ENCODE peak calls at places on chromosomes 3 and 15, in four cellular contexts. V is fibroblast of lung, F is AG04450, D is psoas muscle. U is an unnamed sample.
A peak's percentile ranks its signal among the peaks of the same experiment; 100 is the strongest.

GRCh38 chr3:106333911-106334618 is 465.3 kb upstream of the CBLB start:
- DNase-seq in V (peak; percentile 93), F (peak; percentile 26), D (no peak), U (peak; percentile 93)

GRCh38 chr3:123386477-123387040 is 62.3 kb downstream of the ADCY5 start:
- DNase-seq in V (no peak), F (no peak), D (no peak), U (no peak)

GRCh38 chr3:152076148-152076547 is 192.6 kb upstream of the MBNL1 start:
- DNase-seq in V (peak; percentile 18), F (no peak), D (no peak), U (no peak)

GRCh38 chr3:186465508-186465907 is 78.7 kb downstream of the CRYGS start:
- DNase-seq in V (no peak), F (no peak), D (no peak), U (no peak)

GRCh38 chr3:129690406-129690805 is 83.9 kb upstream of the PLXND1 start:
- DNase-seq in V (peak; percentile 60), F (peak; percentile 11), D (no peak), U (peak; percentile 51)

GRCh38 chr15:53978248-53978906 is at the start of gene UNC13C:
- DNase-seq in V (no peak), F (no peak), D (peak; percentile 75), U (no peak)

GRCh38 chr15:37907136-37907535 is 27.3 kb upstream of the TMCO5A start:
- DNase-seq in V (peak; percentile 21), F (no peak), D (no peak), U (peak; percentile 16)

GRCh38 chr3:5012398-5012797 is 33.2 kb downstream of the BHLHE40 start:
- DNase-seq in V (no peak), F (no peak), D (no peak), U (no peak)

GRCh38 chr3:61948699-61949305 is 387.4 kb downstream of the PTPRG start:
- DNase-seq in V (no peak), F (no peak), D (no peak), U (no peak)

GRCh38 chr3:31645233-31645632 is 112.5 kb downstream of the STT3B start:
- DNase-seq in V (no peak), F (no peak), D (peak; percentile 61), U (no peak)
- H3K9me3 ChIP-seq in V (no peaks in the 10 kb centered on the region), F (peaks cover 14% of the 10 kb centered on the region), D (peaks cover 21% of the 10 kb centered on the region), U (peaks cover 11% of the 10 kb centered on the region)

GRCh38 chr15:94040523-94041248 is 190.7 kb upstream of the MCTP2 start:
- DNase-seq in V (peak; percentile 67), F (no peak), D (no peak), U (peak; percentile 64)
- TF ChIP-seq CTCF in V (no peak), F (no peak), D (no peak), U (no peak)

GRCh38 chr3:147422934-147423599 is 13.9 kb downstream of the ZIC1 start:
- DNase-seq in V (no peak), F (no peak), D (no peak), U (no peak)
- H3K9me3 ChIP-seq in V (no peaks in the 10 kb centered on the region), F (peaks cover 35% of the 10 kb centered on the region), D (no peaks in the 10 kb centered on the region), U (no peaks in the 10 kb centered on the region)

GRCh38 chr15:28918141-28918983 is 32.6 kb downstream of the APBA2 start:
- DNase-seq in V (no peak), F (no peak), D (no peak), U (no peak)
- TF ChIP-seq CTCF in V (no peak), F (no peak), D (no peak), U (no peak)

GRCh38 chr15:58697220-58697619 is 52.3 kb downstream of the ADAM10 start:
- DNase-seq in V (no peak), F (no peak), D (no peak), U (no peak)

GRCh38 chr15:58701376-58701775 is 48.1 kb downstream of the ADAM10 start:
- DNase-seq in V (no peak), F (no peak), D (no peak), U (no peak)

GRCh38 chr15:58696740-58697139 is 52.8 kb downstream of the ADAM10 start:
- DNase-seq in V (no peak), F (no peak), D (no peak), U (no peak)

GRCh38 chr15:58699769-58700168 is 49.7 kb downstream of the ADAM10 start:
- DNase-seq in V (no peak), F (no peak), D (no peak), U (no peak)

GRCh38 chr15:58698887-58699641 is 50.4 kb downstream of the ADAM10 start:
- DNase-seq in V (peak; percentile 27), F (no peak), D (no peak), U (peak; percentile 22)
- H3K9me3 ChIP-seq in V (no peaks in the 10 kb centered on the region), F (peaks cover 17% of the 10 kb centered on the region), D (peaks cover 11% of the 10 kb centered on the region), U (no peaks in the 10 kb centered on the region)

GRCh38 chr15:74414081-74414580 is 19.6 kb downstream of the SEMA7A start:
- DNase-seq in V (no peak), F (no peak), D (no peak), U (no peak)

GRCh38 chr15:74410502-74410901 is 23.3 kb downstream of the SEMA7A start:
- DNase-seq in V (no peak), F (no peak), D (no peak), U (no peak)

GRCh38 chr15:74412159-74412558 is 21.6 kb downstream of the SEMA7A start:
- DNase-seq in V (no peak), F (no peak), D (no peak), U (no peak)

GRCh38 chr15:74413350-74414080 is 20.2 kb downstream of the SEMA7A start:
- DNase-seq in V (no peak), F (no peak), D (no peak), U (no peak)

DNA sequence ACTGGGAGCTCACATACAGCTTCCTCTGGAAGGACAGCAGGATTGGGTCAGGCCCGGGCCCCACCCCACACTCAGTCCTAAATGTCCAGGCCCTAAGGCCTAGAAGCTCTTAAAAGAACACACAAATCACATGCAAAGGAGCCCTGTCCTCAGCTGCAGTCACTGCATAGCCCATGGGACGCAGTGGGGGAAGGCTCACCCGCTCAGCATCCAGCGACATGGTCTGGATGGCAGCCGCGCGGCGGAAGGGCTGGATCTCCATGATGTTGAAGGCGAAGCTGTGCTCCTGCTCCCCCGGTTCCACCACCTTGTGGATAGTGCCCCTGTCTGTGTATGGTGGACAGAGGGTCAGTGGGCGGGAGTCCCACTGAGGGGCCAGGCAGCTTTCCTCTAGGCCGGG is 22.1 kb downstream of the SEMA7A start:
- DNase-seq in V (no peak), F (no peak), D (no peak), U (no peak)
- TF ChIP-seq CTCF in V (no peak), F (no peak), D (no peak), U (no peak)

GRCh38 chr15:99384992-99385669 is 133.8 kb downstream of the LRRC28 start:
- DNase-seq in V (no peak), F (no peak), D (no peak), U (no peak)

GRCh38 chr15:99390667-99391066 is 139.4 kb downstream of the LRRC28 start:
- DNase-seq in V (no peak), F (no peak), D (no peak), U (no peak)

GRCh38 chr15:99387769-99388168 is 136.5 kb downstream of the LRRC28 start:
- DNase-seq in V (no peak), F (no peak), D (no peak), U (no peak)

GRCh38 chr15:99385865-99386264 is 134.6 kb downstream of the LRRC28 start:
- DNase-seq in V (peak; percentile 68), F (peak; percentile 16), D (peak; percentile 80), U (peak; percentile 49)

GRCh38 chr15:99386429-99386828 is 135.1 kb downstream of the LRRC28 start:
- DNase-seq in V (no peak), F (no peak), D (no peak), U (no peak)
- H3K9me3 ChIP-seq in V (no peaks in the 10 kb centered on the region), F (no peaks in the 10 kb centered on the region), D (peaks cover 2% of the 10 kb centered on the region), U (no peaks in the 10 kb centered on the region)

GRCh38 chr3:116618138-116618537 is 91.4 kb upstream of the TUSC7 start:
- DNase-seq in V (no peak), F (no peak), D (no peak), U (no peak)

GRCh38 chr3:116610124-116610523 is 99.5 kb upstream of the TUSC7 start:
- DNase-seq in V (no peak), F (no peak), D (no peak), U (no peak)

DNA sequence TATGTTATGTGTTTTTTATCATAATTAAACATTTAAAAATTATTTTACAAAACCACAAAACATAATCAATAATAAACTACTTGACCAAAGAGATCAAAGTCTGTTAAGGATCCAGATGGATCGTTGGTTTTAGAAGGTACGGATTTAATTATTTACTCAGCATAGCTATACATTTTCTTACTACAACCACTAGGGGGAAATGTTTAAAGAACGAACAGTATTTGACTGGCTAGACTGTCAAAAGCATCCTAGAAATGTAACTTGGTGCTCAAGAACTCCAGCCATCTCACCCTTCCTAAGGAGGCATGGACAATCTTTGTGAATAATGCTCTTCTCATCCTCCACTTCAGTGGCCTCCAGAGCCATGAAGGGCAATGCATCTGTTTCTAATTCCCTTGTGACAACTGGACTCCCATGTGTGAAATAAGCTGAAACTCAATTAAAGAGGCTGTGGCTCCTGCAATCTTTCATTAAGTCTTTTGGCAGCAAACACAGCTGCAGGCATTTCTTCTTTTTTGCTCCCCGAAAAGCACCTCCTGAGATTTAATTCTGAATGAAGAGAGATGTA is 94.7 kb upstream of the TUSC7 start:
- DNase-seq in V (peak; percentile 5), F (no peak), D (no peak), U (peak; percentile 2)
- TF ChIP-seq CTCF in V (no peak), F (peak; percentile 26), D (no peak), U (peak; percentile 29)